ENCODE peak calls at places on chromosomes 3 and 15, in seven cellular contexts. One of them, this sample, is unnamed.

GRCh38 chr15:88115529-88116152 is 140.9 kb downstream of the NTRK3 start:
- DNase-seq in effector CD4-positive, alpha-beta T cell: no peak
- DNase-seq in naive thymus-derived CD8-positive, alpha-beta T cell: no peak
- DNase-seq in body of pancreas: peak; percentile 40
- DNase-seq in MG63: peak; percentile 6
- DNase-seq in AG04450: no peak
- DNase-seq in kidney tubule cell: no peak
- DNase-seq in this sample: no peak

GRCh38 chr15:70406624-70407390 is 309.1 kb upstream of the TLE3 start:
- DNase-seq in effector CD4-positive, alpha-beta T cell: no peak
- DNase-seq in naive thymus-derived CD8-positive, alpha-beta T cell: no peak
- DNase-seq in body of pancreas: no peak
- DNase-seq in MG63: no peak
- DNase-seq in AG04450: no peak
- DNase-seq in kidney tubule cell: no peak
- DNase-seq in this sample: no peak

GRCh38 chr15:87032291-87032690 is 952.6 kb downstream of the AGBL1 start:
- DNase-seq in effector CD4-positive, alpha-beta T cell: no peak
- DNase-seq in naive thymus-derived CD8-positive, alpha-beta T cell: no peak
- DNase-seq in body of pancreas: no peak
- DNase-seq in MG63: peak; percentile 11
- DNase-seq in AG04450: no peak
- DNase-seq in kidney tubule cell: no peak
- DNase-seq in this sample: no peak

GRCh38 chr15:81265944-81266775 is 57.8 kb downstream of the STARD5 start:
- DNase-seq in effector CD4-positive, alpha-beta T cell: peak; percentile 77
- DNase-seq in naive thymus-derived CD8-positive, alpha-beta T cell: peak; percentile 75
- DNase-seq in body of pancreas: peak; percentile 85
- DNase-seq in MG63: peak; percentile 69
- DNase-seq in AG04450: peak; percentile 61
- DNase-seq in kidney tubule cell: peak; percentile 69
- DNase-seq in this sample: peak; percentile 53

GRCh38 chr15:62059818-62060115 is 480 bp downstream of the VPS13C start:
- DNase-seq in effector CD4-positive, alpha-beta T cell: peak; percentile 39
- DNase-seq in naive thymus-derived CD8-positive, alpha-beta T cell: peak; percentile 57
- DNase-seq in body of pancreas: peak; percentile 42
- DNase-seq in MG63: peak; percentile 53
- DNase-seq in AG04450: no peak
- DNase-seq in kidney tubule cell: peak; percentile 72
- DNase-seq in this sample: peak; percentile 42

GRCh38 chr3:147161833-147162232 is 244.5 kb downstream of the ZIC4 start:
- DNase-seq in effector CD4-positive, alpha-beta T cell: no peak
- DNase-seq in naive thymus-derived CD8-positive, alpha-beta T cell: no peak
- DNase-seq in body of pancreas: no peak
- DNase-seq in MG63: no peak
- DNase-seq in AG04450: no peak
- DNase-seq in kidney tubule cell: no peak
- DNase-seq in this sample: no peak

GRCh38 chr15:77542491-77543001 is 90.2 kb downstream of the LINGO1 start:
- DNase-seq in effector CD4-positive, alpha-beta T cell: no peak
- DNase-seq in naive thymus-derived CD8-positive, alpha-beta T cell: no peak
- DNase-seq in body of pancreas: no peak
- DNase-seq in MG63: peak; percentile 82
- DNase-seq in AG04450: no peak
- DNase-seq in kidney tubule cell: peak; percentile 85
- DNase-seq in this sample: peak; percentile 47

GRCh38 chr15:25180606-25181289 is 226.0 kb downstream of the SNRPN start:
- DNase-seq in effector CD4-positive, alpha-beta T cell: no peak
- DNase-seq in naive thymus-derived CD8-positive, alpha-beta T cell: no peak
- DNase-seq in body of pancreas: peak; percentile 1
- DNase-seq in MG63: no peak
- DNase-seq in AG04450: no peak
- DNase-seq in kidney tubule cell: no peak
- DNase-seq in this sample: no peak

GRCh38 chr3:105715372-105715771 is 153.4 kb downstream of the CBLB start:
- DNase-seq in effector CD4-positive, alpha-beta T cell: no peak
- DNase-seq in naive thymus-derived CD8-positive, alpha-beta T cell: no peak
- DNase-seq in body of pancreas: no peak
- DNase-seq in MG63: no peak
- DNase-seq in AG04450: peak; percentile 58
- DNase-seq in kidney tubule cell: peak; percentile 11
- DNase-seq in this sample: no peak

GRCh38 chr3:141368062-141368924 is at the start of gene ZBTB38:
- DNase-seq in effector CD4-positive, alpha-beta T cell: no peak
- DNase-seq in naive thymus-derived CD8-positive, alpha-beta T cell: no peak
- DNase-seq in body of pancreas: peak; percentile 90
- DNase-seq in MG63: peak; percentile 93
- DNase-seq in AG04450: peak; percentile 87
- DNase-seq in kidney tubule cell: peak; percentile 98
- DNase-seq in this sample: peak; percentile 87